ENCODE peak calls at places on chromosomes 13 and 19, in nine cellular contexts. One of them, this sample, is unnamed.

GRCh38 chr13:95335667-95336066 is 34.4 kb upstream of the ABCC4 start:
- DNase-seq in CD8-positive, alpha-beta memory T cell: no peak
- DNase-seq in fibroblast of the aortic adventitia: no peak
- DNase-seq in fibroblast of villous mesenchyme: no peak
- DNase-seq in endothelial cell of umbilical vein: no peak
- DNase-seq in neuronal stem cell: no peak
- DNase-seq in astrocyte of the cerebellum: no peak
- DNase-seq in effector memory CD4-positive, alpha-beta T cell: no peak
- DNase-seq in cardiac muscle cell: no peak
- DNase-seq in this sample: no peak

GRCh38 chr13:64855506-64855905 is 2374.6 kb downstream of the PCDH9 start:
- DNase-seq in astrocyte of the cerebellum: peak
- DNase-seq in fibroblast of the aortic adventitia: peak
- DNase-seq in neuronal stem cell: no peak
- DNase-seq in fibroblast of villous mesenchyme: no peak
- DNase-seq in endothelial cell of umbilical vein: peak
- DNase-seq in CD8-positive, alpha-beta memory T cell: no peak
- DNase-seq in effector memory CD4-positive, alpha-beta T cell: no peak
- DNase-seq in cardiac muscle cell: peak
- DNase-seq in this sample: peak

GRCh38 chr13:60028021-60028420 is 135.7 kb downstream of the DIAPH3 start:
- DNase-seq in CD8-positive, alpha-beta memory T cell: no peak
- DNase-seq in astrocyte of the cerebellum: no peak
- DNase-seq in fibroblast of villous mesenchyme: no peak
- DNase-seq in neuronal stem cell: no peak
- DNase-seq in effector memory CD4-positive, alpha-beta T cell: no peak
- DNase-seq in cardiac muscle cell: no peak
- DNase-seq in endothelial cell of umbilical vein: no peak
- DNase-seq in fibroblast of the aortic adventitia: no peak
- DNase-seq in this sample: no peak

GRCh38 chr13:27442071-27442647 is 8.2 kb downstream of the MTIF3 start:
- DNase-seq in fibroblast of villous mesenchyme: no peak
- DNase-seq in endothelial cell of umbilical vein: no peak
- DNase-seq in CD8-positive, alpha-beta memory T cell: no peak
- DNase-seq in cardiac muscle cell: no peak
- DNase-seq in fibroblast of the aortic adventitia: no peak
- DNase-seq in astrocyte of the cerebellum: no peak
- DNase-seq in neuronal stem cell: no peak
- DNase-seq in effector memory CD4-positive, alpha-beta T cell: peak
- DNase-seq in this sample: no peak

GRCh38 chr19:29855087-29855486 is 43.3 kb downstream of the CCNE1 start:
- DNase-seq in cardiac muscle cell: no peak
- DNase-seq in endothelial cell of umbilical vein: no peak
- DNase-seq in fibroblast of villous mesenchyme: no peak
- DNase-seq in CD8-positive, alpha-beta memory T cell: no peak
- DNase-seq in neuronal stem cell: no peak
- DNase-seq in fibroblast of the aortic adventitia: no peak
- DNase-seq in effector memory CD4-positive, alpha-beta T cell: no peak
- DNase-seq in astrocyte of the cerebellum: no peak
- DNase-seq in this sample: no peak

GRCh38 chr13:30616927-30617314 is 799 bp upstream of the USPL1 start:
- DNase-seq in neuronal stem cell: no peak
- DNase-seq in astrocyte of the cerebellum: peak
- DNase-seq in endothelial cell of umbilical vein: peak
- DNase-seq in effector memory CD4-positive, alpha-beta T cell: peak
- DNase-seq in fibroblast of the aortic adventitia: peak
- DNase-seq in cardiac muscle cell: peak
- DNase-seq in fibroblast of villous mesenchyme: peak
- DNase-seq in CD8-positive, alpha-beta memory T cell: peak
- DNase-seq in this sample: peak

GRCh38 chr13:97235549-97236206 is 13.5 kb downstream of the MBNL2 start:
- DNase-seq in cardiac muscle cell: no peak
- DNase-seq in effector memory CD4-positive, alpha-beta T cell: no peak
- DNase-seq in fibroblast of the aortic adventitia: no peak
- DNase-seq in CD8-positive, alpha-beta memory T cell: no peak
- DNase-seq in neuronal stem cell: no peak
- DNase-seq in endothelial cell of umbilical vein: peak
- DNase-seq in fibroblast of villous mesenchyme: no peak
- DNase-seq in astrocyte of the cerebellum: no peak
- DNase-seq in this sample: no peak

GRCh38 chr13:48585456-48585840 is 52.6 kb upstream of the RCBTB2 start:
- DNase-seq in fibroblast of villous mesenchyme: peak
- DNase-seq in fibroblast of the aortic adventitia: peak
- DNase-seq in cardiac muscle cell: no peak
- DNase-seq in neuronal stem cell: peak
- DNase-seq in CD8-positive, alpha-beta memory T cell: no peak
- DNase-seq in endothelial cell of umbilical vein: peak
- DNase-seq in astrocyte of the cerebellum: peak
- DNase-seq in effector memory CD4-positive, alpha-beta T cell: no peak
- DNase-seq in this sample: no peak

GRCh38 chr19:45577111-45577905 is 7.3 kb downstream of the OPA3 start:
- DNase-seq in cardiac muscle cell: no peak
- DNase-seq in astrocyte of the cerebellum: peak
- DNase-seq in effector memory CD4-positive, alpha-beta T cell: no peak
- DNase-seq in neuronal stem cell: no peak
- DNase-seq in endothelial cell of umbilical vein: no peak
- DNase-seq in fibroblast of the aortic adventitia: peak
- DNase-seq in fibroblast of villous mesenchyme: peak
- DNase-seq in CD8-positive, alpha-beta memory T cell: no peak
- DNase-seq in this sample: peak

GRCh38 chr13:60758637-60759036 is 361.6 kb downstream of the TDRD3 start:
- DNase-seq in endothelial cell of umbilical vein: no peak
- DNase-seq in astrocyte of the cerebellum: no peak
- DNase-seq in fibroblast of villous mesenchyme: no peak
- DNase-seq in CD8-positive, alpha-beta memory T cell: no peak
- DNase-seq in effector memory CD4-positive, alpha-beta T cell: no peak
- DNase-seq in neuronal stem cell: no peak
- DNase-seq in cardiac muscle cell: no peak
- DNase-seq in fibroblast of the aortic adventitia: no peak
- DNase-seq in this sample: no peak

GRCh38 chr19:55117063-55117635 is 288 bp downstream of the PPP1R12C start:
- DNase-seq in effector memory CD4-positive, alpha-beta T cell: no peak
- DNase-seq in endothelial cell of umbilical vein: no peak
- DNase-seq in cardiac muscle cell: peak
- DNase-seq in fibroblast of the aortic adventitia: no peak
- DNase-seq in astrocyte of the cerebellum: no peak
- DNase-seq in CD8-positive, alpha-beta memory T cell: peak
- DNase-seq in neuronal stem cell: no peak
- DNase-seq in fibroblast of villous mesenchyme: no peak
- DNase-seq in this sample: peak

GRCh38 chr19:55255618-55256423 is 3.0 kb downstream of the PPP6R1 start:
- DNase-seq in neuronal stem cell: no peak
- DNase-seq in endothelial cell of umbilical vein: no peak
- DNase-seq in effector memory CD4-positive, alpha-beta T cell: no peak
- DNase-seq in cardiac muscle cell: no peak
- DNase-seq in fibroblast of villous mesenchyme: no peak
- DNase-seq in astrocyte of the cerebellum: no peak
- DNase-seq in CD8-positive, alpha-beta memory T cell: peak
- DNase-seq in fibroblast of the aortic adventitia: peak
- DNase-seq in this sample: peak

GRCh38 chr19:38705197-38706019 is 38.9 kb downstream of the CAPN12 start:
- DNase-seq in neuronal stem cell: no peak
- DNase-seq in fibroblast of villous mesenchyme: no peak
- DNase-seq in astrocyte of the cerebellum: no peak
- DNase-seq in fibroblast of the aortic adventitia: no peak
- DNase-seq in effector memory CD4-positive, alpha-beta T cell: no peak
- DNase-seq in endothelial cell of umbilical vein: no peak
- DNase-seq in cardiac muscle cell: no peak
- DNase-seq in CD8-positive, alpha-beta memory T cell: no peak
- DNase-seq in this sample: no peak

GRCh38 chr19:33697766-33698165 is 76.0 kb downstream of the CHST8 start:
- DNase-seq in fibroblast of villous mesenchyme: no peak
- DNase-seq in cardiac muscle cell: no peak
- DNase-seq in neuronal stem cell: no peak
- DNase-seq in astrocyte of the cerebellum: no peak
- DNase-seq in endothelial cell of umbilical vein: no peak
- DNase-seq in fibroblast of the aortic adventitia: no peak
- DNase-seq in CD8-positive, alpha-beta memory T cell: no peak
- DNase-seq in effector memory CD4-positive, alpha-beta T cell: no peak
- DNase-seq in this sample: no peak

GRCh38 chr19:48962029-48962848 is 2.9 kb upstream of the FTL start:
- DNase-seq in neuronal stem cell: no peak
- DNase-seq in effector memory CD4-positive, alpha-beta T cell: no peak
- DNase-seq in astrocyte of the cerebellum: no peak
- DNase-seq in endothelial cell of umbilical vein: no peak
- DNase-seq in cardiac muscle cell: no peak
- DNase-seq in CD8-positive, alpha-beta memory T cell: no peak
- DNase-seq in fibroblast of the aortic adventitia: no peak
- DNase-seq in fibroblast of villous mesenchyme: peak
- DNase-seq in this sample: peak

GRCh38 chr13:110306960-110307696 is at the start of the genes COL4A1 and COL4A2:
- DNase-seq in neuronal stem cell: peak
- DNase-seq in CD8-positive, alpha-beta memory T cell: no peak
- DNase-seq in endothelial cell of umbilical vein: peak
- DNase-seq in fibroblast of villous mesenchyme: peak
- DNase-seq in effector memory CD4-positive, alpha-beta T cell: no peak
- DNase-seq in fibroblast of the aortic adventitia: peak
- DNase-seq in astrocyte of the cerebellum: no peak
- DNase-seq in cardiac muscle cell: peak
- DNase-seq in this sample: peak

GRCh38 chr19:51716925-51717324 is 6.9 kb downstream of the HAS1 start:
- DNase-seq in neuronal stem cell: no peak
- DNase-seq in fibroblast of villous mesenchyme: no peak
- DNase-seq in cardiac muscle cell: no peak
- DNase-seq in effector memory CD4-positive, alpha-beta T cell: no peak
- DNase-seq in CD8-positive, alpha-beta memory T cell: no peak
- DNase-seq in fibroblast of the aortic adventitia: no peak
- DNase-seq in endothelial cell of umbilical vein: no peak
- DNase-seq in astrocyte of the cerebellum: no peak
- DNase-seq in this sample: no peak

GRCh38 chr19:51722492-51722891 is 1.3 kb downstream of the HAS1 start:
- DNase-seq in fibroblast of villous mesenchyme: no peak
- DNase-seq in cardiac muscle cell: no peak
- DNase-seq in fibroblast of the aortic adventitia: no peak
- DNase-seq in CD8-positive, alpha-beta memory T cell: no peak
- DNase-seq in astrocyte of the cerebellum: no peak
- DNase-seq in effector memory CD4-positive, alpha-beta T cell: no peak
- DNase-seq in endothelial cell of umbilical vein: no peak
- DNase-seq in neuronal stem cell: no peak
- DNase-seq in this sample: no peak

GRCh38 chr19:51721905-51722304 is 1.9 kb downstream of the HAS1 start:
- DNase-seq in effector memory CD4-positive, alpha-beta T cell: no peak
- DNase-seq in astrocyte of the cerebellum: no peak
- DNase-seq in neuronal stem cell: no peak
- DNase-seq in cardiac muscle cell: no peak
- DNase-seq in fibroblast of the aortic adventitia: no peak
- DNase-seq in endothelial cell of umbilical vein: no peak
- DNase-seq in CD8-positive, alpha-beta memory T cell: no peak
- DNase-seq in fibroblast of villous mesenchyme: no peak
- DNase-seq in this sample: no peak

GRCh38 chr19:51715850-51716249 is 7.9 kb downstream of the HAS1 start:
- DNase-seq in neuronal stem cell: no peak
- DNase-seq in fibroblast of the aortic adventitia: no peak
- DNase-seq in effector memory CD4-positive, alpha-beta T cell: no peak
- DNase-seq in astrocyte of the cerebellum: no peak
- DNase-seq in cardiac muscle cell: no peak
- DNase-seq in endothelial cell of umbilical vein: no peak
- DNase-seq in fibroblast of villous mesenchyme: no peak
- DNase-seq in CD8-positive, alpha-beta memory T cell: no peak
- DNase-seq in this sample: no peak

GRCh38 chr19:51719251-51719901 is 4.4 kb downstream of the HAS1 start:
- DNase-seq in effector memory CD4-positive, alpha-beta T cell: no peak
- DNase-seq in cardiac muscle cell: peak
- DNase-seq in neuronal stem cell: no peak
- DNase-seq in astrocyte of the cerebellum: no peak
- DNase-seq in fibroblast of the aortic adventitia: no peak
- DNase-seq in CD8-positive, alpha-beta memory T cell: no peak
- DNase-seq in fibroblast of villous mesenchyme: no peak
- DNase-seq in endothelial cell of umbilical vein: no peak
- DNase-seq in this sample: no peak
- H3K4me3 ChIP-seq in effector memory CD4-positive, alpha-beta T cell: no peak
- H3K4me3 ChIP-seq in cardiac muscle cell: peak
- H3K4me3 ChIP-seq in neuronal stem cell: no peak
- H3K4me3 ChIP-seq in astrocyte of the cerebellum: peak
- H3K4me3 ChIP-seq in fibroblast of the aortic adventitia: no peak
- H3K4me3 ChIP-seq in CD8-positive, alpha-beta memory T cell: no peak
- H3K4me3 ChIP-seq in fibroblast of villous mesenchyme: peak
- H3K4me3 ChIP-seq in endothelial cell of umbilical vein: no peak
- H3K4me3 ChIP-seq in this sample: peak

GRCh38 chr19:7869453-7869909 is 4.7 kb downstream of the PRR36 start:
- DNase-seq in effector memory CD4-positive, alpha-beta T cell: peak
- DNase-seq in astrocyte of the cerebellum: no peak
- DNase-seq in fibroblast of the aortic adventitia: peak
- DNase-seq in neuronal stem cell: no peak
- DNase-seq in endothelial cell of umbilical vein: peak
- DNase-seq in fibroblast of villous mesenchyme: peak
- DNase-seq in cardiac muscle cell: peak
- DNase-seq in CD8-positive, alpha-beta memory T cell: peak
- DNase-seq in this sample: peak
- H3K4me3 ChIP-seq in effector memory CD4-positive, alpha-beta T cell: peak
- H3K4me3 ChIP-seq in astrocyte of the cerebellum: peak
- H3K4me3 ChIP-seq in fibroblast of the aortic adventitia: peak
- H3K4me3 ChIP-seq in neuronal stem cell: no peak
- H3K4me3 ChIP-seq in endothelial cell of umbilical vein: no peak
- H3K4me3 ChIP-seq in fibroblast of villous mesenchyme: peak
- H3K4me3 ChIP-seq in cardiac muscle cell: peak
- H3K4me3 ChIP-seq in CD8-positive, alpha-beta memory T cell: peak
- H3K4me3 ChIP-seq in this sample: peak

DNA sequence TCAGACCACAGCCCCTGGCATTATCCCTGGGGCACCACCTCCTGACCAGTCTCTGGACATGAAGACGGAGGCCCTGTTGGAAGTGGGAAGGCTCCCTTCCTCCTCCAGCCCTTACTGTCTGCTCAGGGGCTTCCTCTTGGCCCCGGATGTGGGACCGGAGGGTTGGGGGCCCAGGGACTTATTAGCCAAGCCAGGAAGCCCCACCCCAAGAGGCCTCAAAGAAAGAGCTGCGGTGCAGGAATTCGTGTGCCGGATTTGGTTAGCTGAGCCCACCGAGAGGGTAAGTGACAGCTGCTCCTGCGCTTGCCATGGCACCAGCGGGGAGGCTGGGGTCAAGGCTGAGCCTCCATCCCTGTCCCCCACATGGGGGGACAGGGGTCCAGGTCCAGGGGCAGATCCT is at the start of gene RETN:
- DNase-seq in effector memory CD4-positive, alpha-beta T cell: no peak
- DNase-seq in endothelial cell of umbilical vein: no peak
- DNase-seq in fibroblast of the aortic adventitia: no peak
- DNase-seq in cardiac muscle cell: no peak
- DNase-seq in fibroblast of villous mesenchyme: no peak
- DNase-seq in neuronal stem cell: no peak
- DNase-seq in CD8-positive, alpha-beta memory T cell: no peak
- DNase-seq in astrocyte of the cerebellum: no peak
- DNase-seq in this sample: no peak
- H3K4me3 ChIP-seq in effector memory CD4-positive, alpha-beta T cell: no peak
- H3K4me3 ChIP-seq in endothelial cell of umbilical vein: no peak
- H3K4me3 ChIP-seq in fibroblast of the aortic adventitia: no peak
- H3K4me3 ChIP-seq in cardiac muscle cell: peak
- H3K4me3 ChIP-seq in fibroblast of villous mesenchyme: no peak
- H3K4me3 ChIP-seq in neuronal stem cell: no peak
- H3K4me3 ChIP-seq in CD8-positive, alpha-beta memory T cell: no peak
- H3K4me3 ChIP-seq in astrocyte of the cerebellum: no peak
- H3K4me3 ChIP-seq in this sample: no peak

DNA sequence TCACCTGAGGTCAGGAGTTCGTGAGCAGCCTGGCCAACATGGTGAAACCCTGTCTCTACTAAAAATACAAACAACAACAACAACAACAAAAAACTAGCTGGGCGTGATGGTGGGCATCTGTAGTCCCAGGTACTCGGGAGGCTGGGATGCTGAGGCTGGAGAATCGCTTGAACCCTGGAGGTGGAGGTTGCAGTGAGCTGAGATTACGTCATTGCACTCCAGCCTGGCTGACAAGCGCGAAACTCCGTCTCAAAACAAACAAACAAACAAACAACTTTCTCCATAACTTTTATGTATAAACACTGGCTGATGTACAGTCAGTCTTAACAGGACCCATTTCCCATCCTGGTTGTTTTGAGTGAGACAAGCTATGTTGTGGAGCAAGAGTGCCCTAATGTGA is 5.8 kb upstream of the CYP4F8 start:
- DNase-seq in neuronal stem cell: no peak
- DNase-seq in endothelial cell of umbilical vein: no peak
- DNase-seq in fibroblast of villous mesenchyme: no peak
- DNase-seq in effector memory CD4-positive, alpha-beta T cell: no peak
- DNase-seq in CD8-positive, alpha-beta memory T cell: no peak
- DNase-seq in cardiac muscle cell: no peak
- DNase-seq in fibroblast of the aortic adventitia: no peak
- DNase-seq in astrocyte of the cerebellum: no peak
- DNase-seq in this sample: no peak
- H3K4me3 ChIP-seq in neuronal stem cell: no peak
- H3K4me3 ChIP-seq in endothelial cell of umbilical vein: no peak
- H3K4me3 ChIP-seq in fibroblast of villous mesenchyme: no peak
- H3K4me3 ChIP-seq in effector memory CD4-positive, alpha-beta T cell: no peak
- H3K4me3 ChIP-seq in CD8-positive, alpha-beta memory T cell: no peak
- H3K4me3 ChIP-seq in cardiac muscle cell: no peak
- H3K4me3 ChIP-seq in fibroblast of the aortic adventitia: no peak
- H3K4me3 ChIP-seq in astrocyte of the cerebellum: no peak
- H3K4me3 ChIP-seq in this sample: no peak